ENCODE peak calls at places on chromosomes 5 and 9, in seven cellular contexts. M, N, Y, Q, K, H and L are unnamed samples.
A peak's percentile ranks its signal among the peaks of the same experiment; 100 is the strongest.

GRCh38 chr9:136380381-136380780 is 6.9 kb upstream of the CARD9 start:
- DNase-seq in K (no peak), M (no peak), N (no peak), Q (no peak), H (no peak), Y (no peak), L (no peak)

GRCh38 chr9:122816163-122816867 is 12.1 kb downstream of the PDCL start:
- DNase-seq in H (peak; percentile 21), Q (no peak), M (peak; percentile 18), K (no peak), Y (peak; percentile 47), N (no peak), L (no peak)

GRCh38 chr5:146039420-146039819 is 66.0 kb downstream of the PLAC8L1 start:
- DNase-seq in H (no peak), K (no peak), Q (no peak), M (peak; percentile 16), Y (no peak), N (no peak), L (no peak)

GRCh38 chr9:76394896-76395244 is 644 bp upstream of the RFK start:
- DNase-seq in Y (peak; percentile 54), K (no peak), N (no peak), H (peak; percentile 66), M (peak; percentile 68), Q (peak; percentile 64), L (peak; percentile 59)

GRCh38 chr9:110980261-110980660 is 58.0 kb downstream of the LPAR1 start:
- DNase-seq in H (no peak), N (no peak), M (no peak), Q (no peak), Y (no peak), K (no peak), L (no peak)

GRCh38 chr9:130106860-130107848 is 53.4 kb downstream of the GPR107 start:
- DNase-seq in M (peak; percentile 85), K (peak; percentile 81), N (peak; percentile 75), H (peak; percentile 85), Y (peak; percentile 91), Q (peak; percentile 75), L (peak; percentile 71)

GRCh38 chr5:78587775-78588291 is 60.7 kb downstream of the LHFPL2 start:
- DNase-seq in K (peak; percentile 93), N (no peak), M (no peak), H (peak; percentile 25), Q (no peak), Y (no peak), L (no peak)

GRCh38 chr5:131096774-131097695 is 68.0 kb downstream of the HINT1 start:
- DNase-seq in M (no peak), K (peak; percentile 45), H (no peak), Y (no peak), Q (no peak), N (no peak), L (no peak)

GRCh38 chr5:169494383-169495251 is 89.0 kb upstream of the SPDL1 start:
- DNase-seq in Q (no peak), M (no peak), H (no peak), K (peak; percentile 57), N (no peak), Y (no peak), L (no peak)

GRCh38 chr9:117763314-117763713 is 59.1 kb downstream of the TLR4 start:
- DNase-seq in Y (no peak), H (no peak), Q (no peak), M (no peak), N (no peak), K (peak; percentile 66), L (no peak)

GRCh38 chr9:83340451-83340850 is 197.8 kb downstream of the FRMD3 start:
- DNase-seq in N (no peak), M (no peak), H (no peak), Y (no peak), K (peak; percentile 14), Q (no peak), L (no peak)

GRCh38 chr5:34941936-34942335 is 12.6 kb downstream of the DNAJC21 start:
- DNase-seq in N (no peak), H (no peak), Y (no peak), K (no peak), Q (no peak), M (no peak), L (no peak)

GRCh38 chr5:131966551-131966950 is 21.1 kb upstream of the MEIKIN start:
- DNase-seq in M (no peak), Y (no peak), K (no peak), N (no peak), Q (no peak), H (no peak), L (no peak)

GRCh38 chr5:107381189-107381856 is 289.4 kb downstream of the EFNA5 start:
- DNase-seq in N (no peak), K (peak; percentile 83), H (no peak), Q (no peak), M (no peak), Y (no peak), L (no peak)

GRCh38 chr5:122683631-122684030 is 91.2 kb upstream of the SNX2 start:
- DNase-seq in N (no peak), H (no peak), Q (no peak), K (no peak), Y (no peak), M (no peak), L (no peak)

GRCh38 chr9:21688108-21689102 is 114.0 kb upstream of the MTAP start:
- DNase-seq in M (no peak), H (no peak), K (peak; percentile 98), N (no peak), Y (no peak), Q (no peak), L (no peak)

GRCh38 chr5:132410451-132411381 is 41.2 kb downstream of the SLC22A5 start:
- DNase-seq in H (peak; percentile 90), Y (peak; percentile 80), Q (peak; percentile 88), N (peak; percentile 53), K (peak; percentile 83), M (peak; percentile 88), L (peak; percentile 92)

GRCh38 chr9:79020266-79020665 is 551.5 kb upstream of the TLE4 start:
- DNase-seq in H (no peak), K (no peak), Y (no peak), N (no peak), M (no peak), Q (no peak), L (no peak)

GRCh38 chr9:22124263-22125011 is 115.3 kb upstream of the CDKN2B start:
- DNase-seq in Q (no peak), M (peak; percentile 35), N (no peak), Y (no peak), H (peak; percentile 41), K (no peak), L (no peak)

GRCh38 chr9:17843236-17843635 is 264.4 kb downstream of the SH3GL2 start:
- DNase-seq in N (no peak), H (no peak), Q (no peak), Y (no peak), K (no peak), M (no peak), L (no peak)

GRCh38 chr9:90773593-90773992 is 28.0 kb upstream of the SYK start:
- DNase-seq in Y (no peak), K (no peak), N (no peak), M (peak; percentile 26), H (no peak), Q (peak; percentile 20), L (no peak)
- TF ChIP-seq CTCF in Y (no peak), K (no peak), N (no peak), M (peak; percentile 31), H (peak; percentile 33), Q (peak; percentile 27), L (peak; percentile 24)

GRCh38 chr9:119360237-119360636 is 9.0 kb downstream of the BRINP1 start:
- DNase-seq in M (no peak), H (no peak), Y (no peak), K (no peak), N (no peak), Q (no peak), L (no peak)

DNA sequence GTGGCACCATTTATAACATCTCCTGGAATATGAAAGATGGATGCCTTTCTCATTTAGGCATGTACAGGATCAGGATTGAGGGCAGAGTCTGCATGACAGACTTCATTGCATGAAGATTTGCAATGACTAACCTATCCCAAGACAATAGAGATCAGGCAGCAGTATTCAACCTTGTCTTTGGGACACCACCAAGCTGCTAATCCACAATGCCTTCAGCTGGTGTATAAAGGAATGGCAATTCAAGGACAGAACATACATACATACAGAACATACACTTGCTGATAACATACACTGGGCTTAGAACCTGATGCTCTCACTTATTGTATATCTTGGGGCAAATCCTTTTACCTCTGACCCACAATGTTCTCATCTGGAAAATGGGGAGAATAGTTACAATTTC is 11.5 kb downstream of the BRINP1 start:
- DNase-seq in H (no peak), Q (no peak), N (no peak), K (no peak), Y (no peak), M (no peak), L (no peak)
- TF ChIP-seq CTCF in H (no peak), Q (no peak), N (no peak), K (no peak), Y (no peak), M (no peak), L (no peak)

GRCh38 chr5:118060833-118061232 is 927.5 kb downstream of the DTWD2 start:
- DNase-seq in N (no peak), K (no peak), M (no peak), Q (no peak), H (no peak), Y (no peak), L (no peak)
- TF ChIP-seq CTCF in N (peak; percentile 31), K (no peak), M (no peak), Q (no peak), H (no peak), Y (no peak), L (no peak)

GRCh38 chr9:14652729-14653377 is 40.4 kb downstream of the ZDHHC21 start:
- DNase-seq in K (no peak), Q (no peak), H (peak; percentile 21), N (no peak), M (no peak), Y (no peak), L (no peak)
- TF ChIP-seq CTCF in K (peak; percentile 50), Q (peak; percentile 3), H (peak; percentile 52), N (no peak), M (peak; percentile 31), Y (no peak), L (peak; percentile 5)

GRCh38 chr5:110441035-110441434 is 285.4 kb downstream of the TMEM232 start:
- DNase-seq in N (no peak), K (peak; percentile 58), Y (no peak), M (no peak), Q (no peak), H (no peak), L (peak; percentile 6)
- TF ChIP-seq CTCF in N (no peak), K (peak; percentile 64), Y (no peak), M (no peak), Q (peak; percentile 50), H (no peak), L (peak; percentile 45)